ENCODE peak calls at places on chromosomes 1 and 21, in seven cellular contexts. One of them, this sample, is unnamed.

GRCh38 chr1:196861429-196861828 is 26.4 kb upstream of the CFHR4 start:
- DNase-seq in fibroblast of mammary gland: no peak
- DNase-seq in lower lobe of right lung: no peak
- DNase-seq in Kasumi-1: no peak
- DNase-seq in RWPE1: no peak
- DNase-seq in EL: no peak
- DNase-seq in hypothalamus: no peak
- DNase-seq in this sample: no peak

GRCh38 chr1:223123238-223123976 is 19.6 kb downstream of the TLR5 start:
- DNase-seq in fibroblast of mammary gland: peak
- DNase-seq in lower lobe of right lung: peak
- DNase-seq in Kasumi-1: peak
- DNase-seq in RWPE1: peak
- DNase-seq in EL: peak
- DNase-seq in hypothalamus: no peak
- DNase-seq in this sample: peak

GRCh38 chr1:153936011-153936802 is 10.3 kb downstream of the DENND4B start:
- DNase-seq in fibroblast of mammary gland: no peak
- DNase-seq in lower lobe of right lung: no peak
- DNase-seq in Kasumi-1: no peak
- DNase-seq in RWPE1: no peak
- DNase-seq in EL: no peak
- DNase-seq in hypothalamus: no peak
- DNase-seq in this sample: peak

GRCh38 chr1:77605246-77606026 is 77.0 kb downstream of the ZZZ3 start:
- DNase-seq in fibroblast of mammary gland: peak
- DNase-seq in lower lobe of right lung: peak
- DNase-seq in Kasumi-1: peak
- DNase-seq in RWPE1: no peak
- DNase-seq in EL: peak
- DNase-seq in hypothalamus: no peak
- DNase-seq in this sample: no peak

GRCh38 chr1:168347630-168348029 is 67.0 kb downstream of the TBX19 start:
- DNase-seq in fibroblast of mammary gland: no peak
- DNase-seq in lower lobe of right lung: no peak
- DNase-seq in Kasumi-1: no peak
- DNase-seq in RWPE1: no peak
- DNase-seq in EL: no peak
- DNase-seq in hypothalamus: no peak
- DNase-seq in this sample: no peak

GRCh38 chr1:27333717-27334279 is 8.0 kb upstream of the SYTL1 start:
- DNase-seq in fibroblast of mammary gland: no peak
- DNase-seq in lower lobe of right lung: no peak
- DNase-seq in Kasumi-1: no peak
- DNase-seq in RWPE1: no peak
- DNase-seq in EL: no peak
- DNase-seq in hypothalamus: no peak
- DNase-seq in this sample: no peak

GRCh38 chr1:203129501-203130231 is 2.1 kb downstream of the ADORA1 start:
- DNase-seq in fibroblast of mammary gland: no peak
- DNase-seq in lower lobe of right lung: no peak
- DNase-seq in Kasumi-1: no peak
- DNase-seq in RWPE1: no peak
- DNase-seq in EL: no peak
- DNase-seq in hypothalamus: peak
- DNase-seq in this sample: no peak

GRCh38 chr1:235090406-235091069 is 38.1 kb downstream of the TOMM20 start:
- DNase-seq in fibroblast of mammary gland: no peak
- DNase-seq in lower lobe of right lung: no peak
- DNase-seq in Kasumi-1: no peak
- DNase-seq in RWPE1: no peak
- DNase-seq in EL: no peak
- DNase-seq in hypothalamus: no peak
- DNase-seq in this sample: no peak

GRCh38 chr1:62725981-62726588 is 37.9 kb upstream of the DOCK7 start:
- DNase-seq in fibroblast of mammary gland: no peak
- DNase-seq in lower lobe of right lung: no peak
- DNase-seq in Kasumi-1: no peak
- DNase-seq in RWPE1: no peak
- DNase-seq in EL: peak
- DNase-seq in hypothalamus: no peak
- DNase-seq in this sample: no peak

GRCh38 chr1:44919387-44919786 is 67.0 kb downstream of the EIF2B3 start:
- DNase-seq in fibroblast of mammary gland: peak
- DNase-seq in lower lobe of right lung: no peak
- DNase-seq in Kasumi-1: no peak
- DNase-seq in RWPE1: no peak
- DNase-seq in EL: no peak
- DNase-seq in hypothalamus: no peak
- DNase-seq in this sample: no peak

GRCh38 chr1:51627672-51628071 is 10.8 kb downstream of the OSBPL9 start:
- DNase-seq in fibroblast of mammary gland: peak
- DNase-seq in lower lobe of right lung: no peak
- DNase-seq in Kasumi-1: peak
- DNase-seq in RWPE1: peak
- DNase-seq in EL: peak
- DNase-seq in hypothalamus: no peak
- DNase-seq in this sample: no peak

GRCh38 chr1:57857809-57858208 is 433.9 kb upstream of the DAB1 start:
- DNase-seq in fibroblast of mammary gland: peak
- DNase-seq in lower lobe of right lung: no peak
- DNase-seq in Kasumi-1: no peak
- DNase-seq in RWPE1: peak
- DNase-seq in EL: no peak
- DNase-seq in hypothalamus: no peak
- DNase-seq in this sample: no peak

GRCh38 chr1:206808615-206809014 is 36.3 kb upstream of the IL10 start:
- DNase-seq in fibroblast of mammary gland: peak
- DNase-seq in lower lobe of right lung: no peak
- DNase-seq in Kasumi-1: peak
- DNase-seq in RWPE1: no peak
- DNase-seq in EL: peak
- DNase-seq in hypothalamus: no peak
- DNase-seq in this sample: no peak

GRCh38 chr1:208506812-208507211 is 262.6 kb upstream of the PLXNA2 start:
- DNase-seq in fibroblast of mammary gland: no peak
- DNase-seq in lower lobe of right lung: no peak
- DNase-seq in Kasumi-1: no peak
- DNase-seq in RWPE1: no peak
- DNase-seq in EL: no peak
- DNase-seq in hypothalamus: no peak
- DNase-seq in this sample: no peak

GRCh38 chr1:12433323-12434053 is 184.5 kb downstream of the DHRS3 start:
- DNase-seq in fibroblast of mammary gland: peak
- DNase-seq in lower lobe of right lung: no peak
- DNase-seq in Kasumi-1: no peak
- DNase-seq in RWPE1: no peak
- DNase-seq in EL: no peak
- DNase-seq in hypothalamus: no peak
- DNase-seq in this sample: no peak

GRCh38 chr1:212967767-212968166 is 17.4 kb downstream of the VASH2 start:
- DNase-seq in fibroblast of mammary gland: peak
- DNase-seq in lower lobe of right lung: no peak
- DNase-seq in Kasumi-1: peak
- DNase-seq in RWPE1: peak
- DNase-seq in EL: peak
- DNase-seq in hypothalamus: no peak
- DNase-seq in this sample: no peak

GRCh38 chr1:151035167-151035566 is 1.2 kb upstream of the BNIPL start:
- DNase-seq in fibroblast of mammary gland: no peak
- DNase-seq in lower lobe of right lung: no peak
- DNase-seq in Kasumi-1: no peak
- DNase-seq in RWPE1: no peak
- DNase-seq in EL: no peak
- DNase-seq in hypothalamus: no peak
- DNase-seq in this sample: no peak

GRCh38 chr21:34668803-34669148 is at the start of gene CLIC6:
- DNase-seq in fibroblast of mammary gland: no peak
- DNase-seq in lower lobe of right lung: peak
- DNase-seq in Kasumi-1: no peak
- DNase-seq in RWPE1: no peak
- DNase-seq in EL: no peak
- DNase-seq in hypothalamus: no peak
- DNase-seq in this sample: no peak

GRCh38 chr1:16143566-16144324 is 12.1 kb downstream of the EPHA2 start:
- DNase-seq in fibroblast of mammary gland: no peak
- DNase-seq in lower lobe of right lung: peak
- DNase-seq in Kasumi-1: no peak
- DNase-seq in RWPE1: peak
- DNase-seq in EL: peak
- DNase-seq in hypothalamus: no peak
- DNase-seq in this sample: no peak

GRCh38 chr1:25716320-25716719 is 83.7 kb upstream of the SELENON start:
- DNase-seq in fibroblast of mammary gland: no peak
- DNase-seq in lower lobe of right lung: no peak
- DNase-seq in Kasumi-1: no peak
- DNase-seq in RWPE1: no peak
- DNase-seq in EL: no peak
- DNase-seq in hypothalamus: no peak
- DNase-seq in this sample: no peak

GRCh38 chr1:115781343-115781742 is 12.8 kb upstream of the CASQ2 start:
- DNase-seq in fibroblast of mammary gland: peak
- DNase-seq in lower lobe of right lung: no peak
- DNase-seq in Kasumi-1: no peak
- DNase-seq in RWPE1: peak
- DNase-seq in EL: peak
- DNase-seq in hypothalamus: no peak
- DNase-seq in this sample: no peak

GRCh38 chr1:56958526-56958925 is 7.3 kb downstream of the C8B start:
- DNase-seq in fibroblast of mammary gland: peak
- DNase-seq in lower lobe of right lung: no peak
- DNase-seq in Kasumi-1: no peak
- DNase-seq in RWPE1: no peak
- DNase-seq in EL: peak
- DNase-seq in hypothalamus: no peak
- DNase-seq in this sample: no peak

GRCh38 chr1:92536593-92537332 is 50.0 kb upstream of the GFI1 start:
- DNase-seq in fibroblast of mammary gland: peak
- DNase-seq in lower lobe of right lung: no peak
- DNase-seq in Kasumi-1: no peak
- DNase-seq in RWPE1: no peak
- DNase-seq in EL: peak
- DNase-seq in hypothalamus: no peak
- DNase-seq in this sample: no peak

GRCh38 chr1:25573591-25573930 is 30.2 kb downstream of the LDLRAP1 start:
- DNase-seq in fibroblast of mammary gland: no peak
- DNase-seq in lower lobe of right lung: peak
- DNase-seq in Kasumi-1: no peak
- DNase-seq in RWPE1: peak
- DNase-seq in EL: no peak
- DNase-seq in hypothalamus: no peak
- DNase-seq in this sample: no peak

GRCh38 chr1:39507230-39507928 is 15.9 kb downstream of the BMP8A start:
- DNase-seq in fibroblast of mammary gland: no peak
- DNase-seq in lower lobe of right lung: no peak
- DNase-seq in Kasumi-1: no peak
- DNase-seq in RWPE1: no peak
- DNase-seq in EL: no peak
- DNase-seq in hypothalamus: no peak
- DNase-seq in this sample: peak

GRCh38 chr1:116368241-116368640 is 4.8 kb upstream of the ATP1A1 start:
- DNase-seq in fibroblast of mammary gland: no peak
- DNase-seq in lower lobe of right lung: no peak
- DNase-seq in Kasumi-1: no peak
- DNase-seq in RWPE1: no peak
- DNase-seq in EL: no peak
- DNase-seq in hypothalamus: no peak
- DNase-seq in this sample: no peak

GRCh38 chr1:30692948-30693301 is 30.5 kb downstream of the MATN1 start:
- DNase-seq in fibroblast of mammary gland: no peak
- DNase-seq in lower lobe of right lung: no peak
- DNase-seq in Kasumi-1: no peak
- DNase-seq in RWPE1: no peak
- DNase-seq in EL: no peak
- DNase-seq in hypothalamus: no peak
- DNase-seq in this sample: no peak

GRCh38 chr1:6646499-6647148 is 22.0 kb downstream of the THAP3 start:
- DNase-seq in fibroblast of mammary gland: peak
- DNase-seq in lower lobe of right lung: no peak
- DNase-seq in Kasumi-1: peak
- DNase-seq in RWPE1: peak
- DNase-seq in EL: peak
- DNase-seq in hypothalamus: no peak
- DNase-seq in this sample: no peak

GRCh38 chr1:244461254-244462071 is at the start of gene CATSPERE:
- DNase-seq in fibroblast of mammary gland: peak
- DNase-seq in lower lobe of right lung: peak
- DNase-seq in Kasumi-1: peak
- DNase-seq in RWPE1: peak
- DNase-seq in EL: peak
- DNase-seq in hypothalamus: peak
- DNase-seq in this sample: peak

GRCh38 chr1:39438002-39438401 is 53.4 kb upstream of the BMP8A start:
- DNase-seq in fibroblast of mammary gland: no peak
- DNase-seq in lower lobe of right lung: no peak
- DNase-seq in Kasumi-1: no peak
- DNase-seq in RWPE1: no peak
- DNase-seq in EL: no peak
- DNase-seq in hypothalamus: no peak
- DNase-seq in this sample: no peak

GRCh38 chr1:25743164-25744139 is 56.5 kb upstream of the SELENON start:
- DNase-seq in fibroblast of mammary gland: peak
- DNase-seq in lower lobe of right lung: peak
- DNase-seq in Kasumi-1: no peak
- DNase-seq in RWPE1: no peak
- DNase-seq in EL: no peak
- DNase-seq in hypothalamus: peak
- DNase-seq in this sample: peak

GRCh38 chr21:34574984-34575529 is 39.9 kb downstream of the RCAN1 start:
- DNase-seq in fibroblast of mammary gland: no peak
- DNase-seq in lower lobe of right lung: no peak
- DNase-seq in Kasumi-1: no peak
- DNase-seq in RWPE1: no peak
- DNase-seq in EL: no peak
- DNase-seq in hypothalamus: no peak
- DNase-seq in this sample: no peak

GRCh38 chr1:8211620-8212442 is 106.1 kb upstream of the SLC45A1 start:
- DNase-seq in fibroblast of mammary gland: peak
- DNase-seq in lower lobe of right lung: peak
- DNase-seq in Kasumi-1: peak
- DNase-seq in RWPE1: peak
- DNase-seq in EL: peak
- DNase-seq in hypothalamus: no peak
- DNase-seq in this sample: no peak

This sample was measured in spleen.